ENCODE peak calls at places on chromosome 11, in four cellular contexts. S is trophoblast cell; E is CD8-positive, alpha-beta T cell; L is heart left ventricle. A is an unnamed sample.
A peak's percentile ranks its signal among the peaks of the same experiment; 100 is the strongest.

GRCh38 chr11:126452256-126452655 is 96.8 kb downstream of the ST3GAL4 start:
- DNase-seq in S (no peak), E (no peak), L (no peak), A (no peak)

GRCh38 chr11:120186799-120187591 is 23.8 kb upstream of the OAF start:
- DNase-seq in S (no peak), E (no peak), L (no peak), A (no peak)

GRCh38 chr11:114080219-114080618 is 20.7 kb downstream of the ZBTB16 start:
- DNase-seq in S (no peak), E (no peak), L (peak; percentile 66), A (no peak)

GRCh38 chr11:17525570-17525969 is 18.6 kb downstream of the USH1C start:
- DNase-seq in S (no peak), E (no peak), L (no peak), A (no peak)

GRCh38 chr11:109486129-109486528 is 64.1 kb downstream of the C11orf87 start:
- DNase-seq in S (no peak), E (no peak), L (no peak), A (no peak)

GRCh38 chr11:130159657-130160459 is at the start of gene ST14:
- DNase-seq in S (peak; percentile 40), E (no peak), L (peak; percentile 22), A (no peak)

GRCh38 chr11:18471995-18472394 is 16.3 kb downstream of the LDHAL6A start:
- DNase-seq in S (no peak), E (no peak), L (no peak), A (no peak)

GRCh38 chr11:71248656-71249055 is 3.7 kb downstream of the SHANK2 start:
- DNase-seq in S (peak; percentile 25), E (no peak), L (no peak), A (no peak)

GRCh38 chr11:15471709-15472404 is 357.1 kb downstream of the INSC start:
- DNase-seq in S (no peak), E (no peak), L (no peak), A (no peak)

GRCh38 chr11:94895451-94895850 is 77.9 kb downstream of the CWC15 start:
- DNase-seq in S (no peak), E (no peak), L (no peak), A (no peak)

GRCh38 chr11:71568707-71569349 is 3.5 kb downstream of the KRTAP5-10 start:
- DNase-seq in S (no peak), E (no peak), L (no peak), A (no peak)

GRCh38 chr11:59898046-59898445 is 19.5 kb downstream of the OOSP3 start:
- DNase-seq in S (no peak), E (no peak), L (no peak), A (no peak)

GRCh38 chr11:76772100-76772782 is 10.9 kb upstream of the TSKU start:
- DNase-seq in S (no peak), E (no peak), L (no peak), A (no peak)

GRCh38 chr11:1771700-1772099 is 8.0 kb upstream of the CTSD start:
- DNase-seq in S (no peak), E (no peak), L (no peak), A (no peak)

GRCh38 chr11:34840736-34841386 is 75.3 kb downstream of the APIP start:
- DNase-seq in S (peak; percentile 59), E (peak; percentile 49), L (no peak), A (peak; percentile 15)

GRCh38 chr11:92552942-92553341 is 328.3 kb downstream of the FAT3 start:
- DNase-seq in S (peak; percentile 53), E (no peak), L (no peak), A (no peak)

GRCh38 chr11:69308936-69309799 is 15.2 kb downstream of the MYEOV start:
- DNase-seq in S (no peak), E (no peak), L (no peak), A (no peak)

GRCh38 chr11:69311767-69312385 is 17.9 kb downstream of the MYEOV start:
- DNase-seq in S (no peak), E (peak; percentile 71), L (no peak), A (no peak)

GRCh38 chr11:69310934-69311766 is 17.2 kb downstream of the MYEOV start:
- DNase-seq in S (no peak), E (no peak), L (no peak), A (no peak)

GRCh38 chr11:69309800-69310280 is 15.9 kb downstream of the MYEOV start:
- DNase-seq in S (peak; percentile 74), E (no peak), L (no peak), A (no peak)

DNA sequence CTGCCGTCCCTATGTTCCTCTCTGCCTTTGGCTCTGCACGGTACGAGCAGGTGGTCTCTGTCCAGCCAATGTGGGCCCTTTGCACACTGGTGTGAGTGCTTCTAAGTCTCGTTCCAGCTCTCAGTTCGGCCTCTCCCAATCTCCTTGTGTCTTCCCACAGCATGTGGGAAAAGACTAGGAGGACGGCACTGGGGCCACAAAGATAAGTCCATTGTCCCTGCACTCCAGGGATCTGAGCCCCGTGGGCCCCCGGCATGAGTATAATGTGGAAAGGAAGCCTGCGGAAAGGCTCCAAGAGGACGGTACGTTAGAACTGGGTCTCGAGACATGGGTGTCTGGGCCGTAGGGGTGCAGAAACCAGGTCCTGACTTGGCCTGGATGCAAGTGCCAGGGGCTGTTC is 16.4 kb downstream of the MYEOV start:
- DNase-seq in S (no peak), E (no peak), L (no peak), A (no peak)
- H3K4me1 ChIP-seq in S (no peaks in the 10 kb centered on the region), E (peaks cover 25% of the 10 kb centered on the region), L (peaks cover 21% of the 10 kb centered on the region), A (no peaks in the 10 kb centered on the region)

GRCh38 chr11:62879554-62879953 is 1.1 kb upstream of the SLC3A2 start:
- DNase-seq in S (no peak), E (no peak), L (no peak), A (no peak)
- H3K4me1 ChIP-seq in S (peaks cover 13% of the 10 kb centered on the region), E (peaks cover 36% of the 10 kb centered on the region), L (peaks cover 44% of the 10 kb centered on the region), A (peaks cover 11% of the 10 kb centered on the region)

GRCh38 chr11:73982595-73982989 is at the start of gene UCP2:
- DNase-seq in S (peak; percentile 88), E (peak; percentile 89), L (peak; percentile 87), A (peak; percentile 36)
- H3K4me1 ChIP-seq in S (peaks cover 5% of the 10 kb centered on the region), E (peaks cover 41% of the 10 kb centered on the region), L (peaks cover 21% of the 10 kb centered on the region), A (peaks cover 14% of the 10 kb centered on the region)

DNA sequence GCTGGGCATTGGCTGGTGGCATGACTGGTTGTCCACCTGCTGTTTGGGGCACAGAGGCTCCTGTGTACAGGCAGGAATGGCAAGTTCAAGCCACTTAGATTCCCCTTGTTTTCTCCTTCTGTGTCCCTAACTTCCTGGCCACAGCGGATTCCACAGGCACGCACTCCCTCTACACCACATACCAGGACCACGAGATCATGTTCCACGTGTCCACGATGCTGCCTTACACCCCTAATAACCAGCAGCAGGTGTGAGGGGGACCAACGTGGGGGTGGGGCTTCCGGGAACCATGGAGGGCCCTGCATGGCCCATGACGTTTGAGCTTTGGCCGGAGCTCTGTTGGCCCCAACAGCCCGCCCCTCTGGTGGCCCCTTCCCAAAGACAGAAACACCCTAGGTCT is 7.8 kb downstream of the SIPA1 start:
- DNase-seq in S (no peak), E (no peak), L (no peak), A (no peak)
- H3K4me1 ChIP-seq in S (peaks cover 17% of the 10 kb centered on the region), E (peaks cover 34% of the 10 kb centered on the region), L (peaks cover 21% of the 10 kb centered on the region), A (peaks cover 42% of the 10 kb centered on the region)

DNA sequence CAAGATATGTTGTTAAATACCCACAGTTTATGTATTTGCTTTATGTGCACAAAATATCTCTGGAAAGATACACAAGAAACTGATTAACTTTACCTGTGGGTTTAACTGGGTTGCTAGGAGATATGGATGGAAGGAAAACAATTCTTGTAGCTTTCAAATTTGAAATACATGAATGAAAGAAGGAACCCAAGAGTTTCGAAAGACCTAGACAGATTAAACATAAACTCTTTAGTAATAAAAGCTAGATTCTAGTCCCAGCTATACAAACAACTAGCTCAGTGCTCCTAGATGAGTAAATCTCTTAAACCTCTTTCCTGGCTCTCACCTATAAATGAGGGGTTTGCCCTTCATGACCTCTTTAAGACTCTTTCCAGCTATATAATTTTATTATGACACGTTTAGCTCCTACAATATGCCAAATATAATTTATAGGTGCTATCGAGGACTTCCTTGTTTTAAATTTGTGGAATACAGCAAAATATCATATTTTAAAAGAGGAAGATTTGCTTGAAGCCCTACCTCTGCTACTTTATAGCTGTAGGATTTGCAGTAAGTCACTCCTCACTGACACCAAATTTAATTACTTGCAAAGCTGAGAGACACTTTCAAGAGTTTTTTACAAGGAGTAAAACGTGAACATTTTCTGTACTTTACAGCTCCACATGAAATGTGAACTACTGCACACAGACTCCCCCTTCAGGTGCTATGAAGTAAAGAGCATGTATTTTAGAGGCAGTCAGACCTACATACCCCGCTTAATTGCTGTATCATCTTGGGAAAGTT is 50.7 kb downstream of the RRAS2 start:
- DNase-seq in S (peak; percentile 50), E (no peak), L (no peak), A (no peak)
- H3K4me1 ChIP-seq in S (no peaks in the 10 kb centered on the region), E (peaks cover 6% of the 10 kb centered on the region), L (peaks cover 47% of the 10 kb centered on the region), A (peaks cover 2% of the 10 kb centered on the region)

GRCh38 chr11:124746621-124747243 is 5.3 kb downstream of the VSIG2 start:
- DNase-seq in S (peak; percentile 93), E (peak; percentile 89), L (peak; percentile 69), A (peak; percentile 72)

GRCh38 chr11:124747406-124748099 is 4.5 kb downstream of the VSIG2 start:
- DNase-seq in S (no peak), E (no peak), L (no peak), A (no peak)

GRCh38 chr11:124749920-124750319 is 2.1 kb downstream of the VSIG2 start:
- DNase-seq in S (no peak), E (no peak), L (no peak), A (no peak)

GRCh38 chr11:124748100-124748418 is 4.0 kb downstream of the VSIG2 start:
- DNase-seq in S (no peak), E (no peak), L (no peak), A (no peak)

GRCh38 chr11:124748481-124749338 is 3.3 kb downstream of the VSIG2 start:
- DNase-seq in S (no peak), E (no peak), L (no peak), A (no peak)
- H3K4me1 ChIP-seq in S (peaks cover 6% of the 10 kb centered on the region), E (peaks cover 11% of the 10 kb centered on the region), L (peaks cover 62% of the 10 kb centered on the region), A (peaks cover 9% of the 10 kb centered on the region)

DNA sequence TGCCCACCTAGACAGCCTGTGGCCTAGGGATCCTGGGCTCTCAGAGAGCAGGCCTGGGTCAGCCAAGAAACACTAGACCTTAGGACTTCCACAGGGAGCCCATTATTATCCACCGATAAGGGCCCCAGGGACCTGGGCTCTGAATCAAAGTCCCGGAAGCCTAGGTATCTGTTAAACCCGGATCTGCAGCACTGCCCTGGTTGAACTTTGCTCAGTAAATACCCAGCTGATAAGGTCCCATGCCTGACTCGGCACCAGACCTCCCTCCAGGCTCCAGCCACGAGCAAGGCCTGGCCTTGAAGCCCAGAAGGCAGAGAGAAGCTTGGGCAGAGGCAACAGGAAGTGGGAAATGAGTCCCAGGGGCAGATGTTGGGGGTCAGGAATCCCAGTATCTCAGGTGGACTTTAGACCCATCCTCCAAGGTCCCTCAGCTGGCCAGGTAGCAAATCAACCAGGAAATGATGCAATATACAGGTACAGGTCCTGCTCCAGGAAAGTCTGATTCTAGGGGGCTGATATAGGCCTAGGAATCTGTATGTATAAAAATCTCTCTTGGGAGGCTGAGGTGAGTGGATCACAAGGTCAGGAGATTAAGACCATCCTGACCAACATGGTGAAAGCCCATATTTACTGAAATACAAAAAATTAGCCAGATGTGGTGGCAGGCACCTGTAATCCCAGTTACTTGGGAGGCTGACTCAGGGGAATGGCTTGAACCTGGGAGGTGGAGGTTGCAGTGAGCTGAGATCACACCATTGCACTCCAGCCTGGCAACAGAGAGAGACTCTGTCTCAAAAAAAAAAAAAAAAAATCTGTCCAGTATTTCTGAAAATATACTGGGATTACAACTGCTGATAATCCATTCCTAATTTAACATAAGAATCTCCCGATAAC is 18.7 kb downstream of the POU2AF1 start:
- DNase-seq in S (peak; percentile 58), E (no peak), L (no peak), A (no peak)
- H3K4me1 ChIP-seq in S (peaks cover 6% of the 10 kb centered on the region), E (no peaks in the 10 kb centered on the region), L (no peaks in the 10 kb centered on the region), A (no peaks in the 10 kb centered on the region)